ENCODE peak calls at places on chromosome 5, in seven cellular contexts. V is HEK293T; D is activated CD4-positive, alpha-beta T cell treated with anti-CD3 and anti-CD28 coated beads for 1 hour; Y is CD8-positive, alpha-beta T cell; O is stimulated activated CD8-positive, alpha-beta memory T cell treated with anti-CD3 and anti-CD28 coated beads, Interleukin-12 subunit alpha, Interleukin-12 subunit beta, amount 100 ng/mL, for 1 hour; H is T1000; A is COR-L47. M is an unnamed sample.

GRCh38 chr5:55700745-55701144 is 11.4 kb downstream of the SLC38A9 start:
- DNase-seq in H (no peak), D (no peak), A (no peak), Y (no peak), V (no peak), O (no peak), M (no peak)

GRCh38 chr5:150082889-150083288 is 3.5 kb downstream of the CSF1R start:
- DNase-seq in H (no peak), Y (no peak), O (no peak), D (no peak), A (no peak), V (no peak), M (no peak)

GRCh38 chr5:158170060-158170459 is 311.1 kb upstream of the CLINT1 start:
- DNase-seq in Y (no peak), V (no peak), D (no peak), A (no peak), O (no peak), H (no peak), M (no peak)

GRCh38 chr5:151628112-151628823 is 37.1 kb upstream of the FAT2 start:
- DNase-seq in V (no peak), O (no peak), H (no peak), A (no peak), Y (no peak), D (no peak), M (no peak)

GRCh38 chr5:146565764-146566163 is 49.8 kb upstream of the GPR151 start:
- DNase-seq in A (peak), O (peak), Y (peak), H (no peak), D (no peak), V (peak), M (peak)

GRCh38 chr5:178297751-178298150 is 65.1 kb upstream of the PHYKPL start:
- DNase-seq in O (no peak), V (no peak), D (no peak), Y (no peak), H (no peak), A (no peak), M (no peak)

GRCh38 chr5:154618696-154619095 is 136.5 kb upstream of the LARP1 start:
- DNase-seq in D (no peak), V (no peak), H (no peak), O (no peak), A (no peak), Y (no peak), M (no peak)

GRCh38 chr5:38532165-38532669 is 24.2 kb downstream of the LIFR start:
- DNase-seq in V (no peak), Y (no peak), A (no peak), O (no peak), H (no peak), D (no peak), M (no peak)

GRCh38 chr5:76571595-76571994 is 51.6 kb downstream of the F2RL2 start:
- DNase-seq in A (no peak), Y (no peak), H (no peak), O (no peak), V (no peak), D (no peak), M (no peak)

GRCh38 chr5:114449836-114450515 is 88.1 kb downstream of the KCNN2 start:
- DNase-seq in D (no peak), V (peak), H (peak), Y (no peak), A (peak), O (no peak), M (peak)

GRCh38 chr5:119267958-119268386 is 87.8 kb upstream of the TNFAIP8 start:
- DNase-seq in Y (peak), D (peak), V (peak), A (peak), O (peak), H (peak), M (peak)

GRCh38 chr5:133425183-133425582 is 187.2 kb downstream of the FSTL4 start:
- DNase-seq in O (no peak), D (no peak), Y (no peak), H (no peak), A (peak), V (no peak), M (no peak)

GRCh38 chr5:16600397-16600796 is 16.4 kb downstream of the RETREG1 start:
- DNase-seq in O (no peak), A (peak), D (no peak), Y (no peak), H (no peak), V (no peak), M (no peak)

GRCh38 chr5:83000448-83000847 is 76.7 kb downstream of the TMEM167A start:
- DNase-seq in D (no peak), A (no peak), Y (no peak), V (no peak), H (no peak), O (no peak), M (no peak)

GRCh38 chr5:71978216-71978615 is 129.1 kb upstream of the MAP1B start:
- DNase-seq in D (no peak), O (no peak), V (no peak), H (no peak), A (no peak), Y (no peak), M (no peak)

GRCh38 chr5:59034498-59035186 is 451.8 kb downstream of the RAB3C start:
- DNase-seq in O (no peak), Y (no peak), A (peak), V (peak), H (no peak), D (no peak), M (no peak)